ENCODE peak calls at places on chromosomes 6 and 20, in four cellular contexts. M, W, V and J are unnamed samples.

GRCh38 chr6:64376394-64376793 is 740.8 kb downstream of the PHF3 start:
- DNase-seq in M (no peak), W (no peak), V (no peak), J (no peak)

GRCh38 chr6:11750682-11751081 is 27.9 kb downstream of the ADTRP start:
- DNase-seq in M (no peak), W (no peak), V (no peak), J (no peak)

GRCh38 chr20:42955713-42956112 is 234.0 kb downstream of the PTPRT start:
- DNase-seq in M (no peak), W (no peak), V (no peak), J (no peak)

GRCh38 chr6:167676666-167677421 is 149.9 kb upstream of the AFDN start:
- DNase-seq in M (no peak), W (no peak), V (no peak), J (no peak)

GRCh38 chr6:11596640-11597237 is 59.2 kb downstream of the TMEM170B start:
- DNase-seq in M (no peak), W (no peak), V (no peak), J (no peak)

GRCh38 chr20:23061713-23062561 is 12.5 kb upstream of the THBD start:
- DNase-seq in M (peak), W (no peak), V (peak), J (peak)

GRCh38 chr6:106026748-106027147 is 59.4 kb upstream of the PRDM1 start:
- DNase-seq in M (peak), W (no peak), V (peak), J (no peak)

GRCh38 chr20:32474967-32475819 is 109.9 kb downstream of the NOL4L start:
- DNase-seq in M (peak), W (peak), V (peak), J (peak)

GRCh38 chr20:43925215-43925614 is 10.6 kb downstream of the TOX2 start:
- DNase-seq in M (no peak), W (no peak), V (no peak), J (no peak)

GRCh38 chr6:70706491-70707123 is 38.9 kb downstream of the SMAP1 start:
- DNase-seq in M (peak), W (no peak), V (peak), J (peak)

GRCh38 chr6:44667226-44667625 is 279.7 kb downstream of the CDC5L start:
- DNase-seq in M (peak), W (no peak), V (peak), J (peak)

GRCh38 chr20:57211949-57212889 is 54.2 kb downstream of the BMP7 start:
- DNase-seq in M (peak), W (peak), V (peak), J (peak)

GRCh38 chr6:20306491-20306890 is 94.2 kb upstream of the MBOAT1 start:
- DNase-seq in M (no peak), W (no peak), V (no peak), J (no peak)

GRCh38 chr20:62618622-62619529 is 23.4 kb upstream of the SLCO4A1 start:
- DNase-seq in M (no peak), W (no peak), V (no peak), J (no peak)

GRCh38 chr6:43496370-43497128 is 13.6 kb downstream of the LRRC73 start:
- DNase-seq in M (peak), W (no peak), V (peak), J (peak)

GRCh38 chr6:144283781-144284473 is 1.2 kb upstream of the UTRN start:
- DNase-seq in M (peak), W (no peak), V (peak), J (peak)

DNA sequence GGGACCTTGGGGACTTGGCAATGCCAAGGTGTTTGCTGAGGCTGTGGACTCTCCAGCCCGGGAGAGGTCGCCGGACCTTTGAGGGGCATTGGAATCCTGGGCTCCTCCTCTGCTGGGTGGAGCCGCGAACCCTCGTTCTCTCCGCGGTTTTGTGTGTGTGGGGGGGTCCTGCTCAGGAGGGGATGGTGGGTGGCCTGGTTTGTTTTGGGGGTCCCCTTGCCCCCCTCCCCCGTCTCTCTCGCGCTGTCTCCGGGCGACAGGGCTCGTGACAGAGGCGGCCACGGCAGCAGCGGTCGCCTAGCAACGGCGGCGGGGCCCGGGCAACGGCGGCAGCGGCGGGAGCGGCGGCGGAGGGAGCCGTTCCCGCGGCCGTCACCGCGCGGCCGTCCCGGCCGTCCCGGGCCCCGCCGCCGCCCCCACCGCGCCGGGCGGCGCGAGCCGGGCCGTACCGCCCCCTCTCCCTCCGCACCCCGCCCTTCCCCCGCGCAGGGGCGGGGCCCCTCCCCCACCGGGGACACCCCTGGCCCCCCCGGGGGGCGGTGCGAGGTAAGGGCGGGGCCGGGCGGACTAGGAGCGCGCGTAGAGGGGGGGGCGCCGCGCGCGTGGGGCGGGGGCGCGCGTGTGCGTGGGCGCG is 7.8 kb downstream of the SYNGAP1 start:
- DNase-seq in M (no peak), W (no peak), V (no peak), J (no peak)
- TF ChIP-seq CTCF in M (peak), W (no peak), V (no peak), J (no peak)

GRCh38 chr6:157019733-157020132 is 242.6 kb downstream of the ARID1B start:
- DNase-seq in M (peak), W (no peak), V (peak), J (peak)

GRCh38 chr6:157020398-157021266 is 243.5 kb downstream of the ARID1B start:
- DNase-seq in M (peak), W (peak), V (peak), J (peak)

GRCh38 chr6:157022022-157022740 is 245.0 kb downstream of the ARID1B start:
- DNase-seq in M (peak), W (peak), V (peak), J (peak)

GRCh38 chr6:157019115-157019628 is 242.0 kb downstream of the ARID1B start:
- DNase-seq in M (peak), W (no peak), V (no peak), J (peak)

DNA sequence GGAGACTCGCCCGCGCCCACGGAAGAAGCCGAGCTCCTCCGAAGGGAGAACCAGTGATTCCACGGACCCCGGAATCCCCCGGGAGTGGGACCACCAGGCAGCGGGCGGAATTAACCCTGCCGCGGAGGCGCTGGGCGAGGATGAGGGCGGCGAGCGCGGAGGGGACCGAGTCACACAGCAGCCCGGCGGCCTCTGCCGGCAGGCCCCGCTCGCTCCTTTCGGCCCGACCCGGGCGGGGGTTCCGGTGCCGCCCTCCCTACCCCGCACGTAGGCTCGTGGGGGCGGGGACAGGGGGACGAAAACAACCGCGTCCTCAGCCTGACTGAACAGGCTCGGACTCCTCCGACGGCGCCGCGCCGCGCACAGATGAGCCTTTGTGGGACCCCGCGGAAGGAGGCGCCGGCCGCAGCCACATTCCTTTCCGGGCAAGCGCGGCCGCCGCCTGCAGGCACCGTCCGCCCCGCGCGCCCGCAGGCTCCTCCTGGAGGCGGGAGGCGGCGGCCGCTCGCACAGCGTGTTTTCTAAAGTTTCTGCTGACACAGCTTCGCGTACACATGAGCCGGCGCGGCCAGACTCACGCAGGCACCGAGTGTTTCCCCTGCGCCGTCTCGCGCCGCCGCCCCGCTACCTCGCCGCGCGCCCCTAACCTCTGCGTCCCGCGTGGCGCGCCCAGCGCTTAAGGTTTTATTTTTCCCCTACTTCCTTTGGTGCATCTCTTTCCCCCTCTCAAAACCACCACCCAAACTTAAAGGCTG is 244.3 kb downstream of the ARID1B start:
- DNase-seq in M (peak), W (peak), V (peak), J (peak)
- TF ChIP-seq CTCF in M (peak), W (peak), V (peak), J (peak)

GRCh38 chr6:10138917-10139316 is 276.0 kb downstream of the TFAP2A start:
- DNase-seq in M (no peak), W (no peak), V (no peak), J (peak)
- TF ChIP-seq CTCF in M (no peak), W (no peak), V (no peak), J (no peak)

GRCh38 chr20:46773680-46774079 is 64.2 kb downstream of the SLC2A10 start:
- DNase-seq in M (no peak), W (no peak), V (no peak), J (no peak)

GRCh38 chr20:46771195-46771588 is 61.7 kb downstream of the SLC2A10 start:
- DNase-seq in M (no peak), W (no peak), V (no peak), J (no peak)

GRCh38 chr20:46770330-46771194 is 61.1 kb downstream of the SLC2A10 start:
- DNase-seq in M (no peak), W (no peak), V (peak), J (no peak)

GRCh38 chr20:46774943-46775560 is 65.6 kb downstream of the SLC2A10 start:
- DNase-seq in M (no peak), W (no peak), V (no peak), J (no peak)

GRCh38 chr20:46772901-46773300 is 63.5 kb downstream of the SLC2A10 start:
- DNase-seq in M (no peak), W (no peak), V (no peak), J (no peak)
- TF ChIP-seq CTCF in M (peak), W (no peak), V (peak), J (no peak)

DNA sequence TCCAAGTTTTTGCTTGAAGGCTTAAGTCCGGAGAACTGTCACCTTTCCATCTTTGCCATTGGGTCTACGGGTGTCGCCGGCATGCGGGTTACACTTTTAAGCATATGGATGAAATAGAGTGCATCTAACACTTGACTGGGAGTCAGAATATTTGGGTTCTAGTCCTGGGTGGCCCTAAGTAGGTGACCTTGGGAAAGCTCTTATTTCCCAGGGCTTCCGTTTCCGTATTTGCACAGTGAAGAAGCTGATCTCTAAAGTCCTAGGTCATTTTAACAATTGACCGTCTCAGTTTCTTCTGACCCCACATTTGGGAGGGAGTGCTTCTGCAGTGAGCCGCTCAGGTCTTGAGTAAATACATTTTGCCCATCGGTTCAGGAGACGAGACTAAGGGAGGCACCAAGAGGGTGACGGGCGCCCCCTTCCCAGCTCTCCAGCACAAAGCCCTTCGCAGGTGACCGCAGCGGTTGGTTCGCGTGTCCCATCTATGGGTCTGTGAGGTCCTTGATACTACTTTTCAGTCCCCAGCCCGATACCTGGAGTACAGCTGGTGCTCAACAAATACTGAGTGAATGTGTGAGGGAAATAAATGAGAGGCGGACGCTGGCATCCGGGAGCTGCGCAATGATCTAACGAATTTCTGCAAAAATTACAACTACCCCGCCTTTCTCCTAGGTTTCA is 580 bp upstream of the BLTP3A start:
- DNase-seq in M (peak), W (no peak), V (peak), J (no peak)
- TF ChIP-seq CTCF in M (no peak), W (no peak), V (peak), J (peak)

GRCh38 chr6:50602191-50602810 is 111.0 kb upstream of the TFAP2D start:
- DNase-seq in M (peak), W (no peak), V (peak), J (peak)
- TF ChIP-seq CTCF in M (peak), W (peak), V (peak), J (peak)

GRCh38 chr20:47464380-47465101 is 37.1 kb upstream of the NCOA3 start:
- DNase-seq in M (peak), W (peak), V (peak), J (peak)
- TF ChIP-seq CTCF in M (peak), W (peak), V (peak), J (peak)